ENCODE peak calls at places on chromosomes 7 and 10, in seven cellular contexts. V is lower lobe of right lung; X is GM10248; E is lung; T is uterus; U is CD8-positive, alpha-beta T cell; Z is AG09319. I is an unnamed sample.

GRCh38 chr7:155804431-155804831 is 7.8 kb downstream of the SHH start:
- DNase-seq in T (no peak), E (peak; percentile 47), U (no peak), Z (no peak), V (no peak), X (no peak), I (no peak)

GRCh38 chr7:18495412-18496335 is at the start of gene HDAC9:
- DNase-seq in V (no peak), T (no peak), E (no peak), U (no peak), Z (no peak), X (peak; percentile 31), I (peak; percentile 47)

GRCh38 chr10:85408388-85408787 is 958.2 kb downstream of the GRID1 start:
- DNase-seq in Z (no peak), T (no peak), X (no peak), E (no peak), V (no peak), U (no peak), I (no peak)

GRCh38 chr7:141072548-141073172 is 1.2 kb upstream of the TMEM178B start:
- DNase-seq in V (no peak), X (peak; percentile 17), Z (peak; percentile 38), U (no peak), E (no peak), T (peak; percentile 46), I (peak; percentile 48)

GRCh38 chr7:87875151-87876039 is 765 bp downstream of the SLC25A40 start:
- DNase-seq in E (no peak), V (no peak), U (no peak), T (no peak), X (no peak), Z (no peak), I (peak; percentile 55)

GRCh38 chr7:3043544-3044395 is at the start of gene CARD11:
- DNase-seq in X (peak; percentile 74), U (peak; percentile 65), V (no peak), T (no peak), Z (no peak), E (no peak), I (no peak)

GRCh38 chr10:70052462-70053211 is at the start of gene MACROH2A2:
- DNase-seq in Z (peak; percentile 35), U (no peak), E (peak; percentile 50), X (no peak), V (peak; percentile 53), T (peak; percentile 52), I (peak; percentile 69)

GRCh38 chr10:121527690-121528089 is 70.6 kb downstream of the FGFR2 start:
- DNase-seq in T (peak; percentile 56), X (no peak), U (no peak), E (peak; percentile 43), Z (no peak), V (peak; percentile 62), I (no peak)

GRCh38 chr7:7263297-7264230 is 81.2 kb downstream of the C1GALT1 start:
- DNase-seq in X (no peak), T (no peak), U (no peak), V (no peak), Z (no peak), E (no peak), I (no peak)

GRCh38 chr7:20346577-20346976 is 15.9 kb downstream of the ITGB8 start:
- DNase-seq in E (no peak), X (no peak), Z (no peak), V (no peak), T (no peak), U (no peak), I (no peak)

GRCh38 chr10:73857446-73857845 is 16.9 kb downstream of the CAMK2G start:
- DNase-seq in X (peak; percentile 71), E (no peak), Z (no peak), V (no peak), T (no peak), U (no peak), I (no peak)

GRCh38 chr10:110354322-110354766 is 49.6 kb upstream of the SMNDC1 start:
- DNase-seq in V (peak; percentile 83), U (peak; percentile 83), X (peak; percentile 66), T (peak; percentile 53), Z (peak; percentile 56), E (peak; percentile 76), I (peak; percentile 80)

GRCh38 chr10:128367807-128368206 is 241.6 kb upstream of the MKI67 start:
- DNase-seq in Z (no peak), T (no peak), V (no peak), U (no peak), E (no peak), X (no peak), I (no peak)

GRCh38 chr7:116271980-116272886 is 61.9 kb downstream of the TES start:
- DNase-seq in E (peak; percentile 78), T (peak; percentile 55), U (no peak), X (no peak), V (no peak), Z (peak; percentile 88), I (no peak)

GRCh38 chr7:148815612-148816011 is 68.5 kb downstream of the EZH2 start:
- DNase-seq in T (no peak), Z (no peak), X (no peak), V (no peak), E (no peak), U (no peak), I (no peak)

DNA sequence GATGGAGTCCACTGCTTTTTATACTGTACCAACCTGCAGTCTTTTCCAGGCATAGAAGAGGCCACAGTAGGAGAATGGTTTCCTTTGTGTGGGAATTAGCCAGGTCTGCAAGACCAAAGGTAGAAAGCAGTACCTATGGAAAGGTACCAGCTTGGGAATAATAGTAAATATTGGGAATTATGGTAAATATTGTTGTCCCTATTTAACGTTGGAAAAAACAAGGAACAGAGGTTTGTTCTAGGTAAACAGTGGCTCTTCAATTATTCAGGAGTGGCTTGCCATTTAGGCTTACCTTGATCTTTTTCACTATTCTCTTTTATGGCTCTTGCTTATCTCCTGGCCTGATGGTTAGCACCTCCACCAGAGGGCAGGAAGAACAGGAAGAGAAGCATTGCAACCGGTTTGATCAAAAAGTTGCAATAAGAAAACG is 43.9 kb upstream of the GSAP start:
- DNase-seq in U (no peak), X (no peak), T (no peak), E (no peak), V (no peak), Z (no peak), I (no peak)
- TF ChIP-seq CTCF in U (no peak), X (peak; percentile 7), T (no peak), E (no peak), V (peak; percentile 24), Z (no peak), I (no peak)

GRCh38 chr7:51255536-51256243 is 60.9 kb downstream of the COBL start:
- DNase-seq in X (no peak), U (no peak), Z (no peak), V (no peak), E (no peak), T (no peak), I (peak; percentile 8)

GRCh38 chr7:51251292-51251691 is 65.3 kb downstream of the COBL start:
- DNase-seq in T (no peak), U (no peak), E (no peak), Z (no peak), V (no peak), X (no peak), I (no peak)

GRCh38 chr7:51255050-51255449 is 61.6 kb downstream of the COBL start:
- DNase-seq in T (no peak), U (no peak), V (no peak), X (no peak), E (no peak), Z (no peak), I (no peak)

GRCh38 chr7:51250517-51250916 is 66.1 kb downstream of the COBL start:
- DNase-seq in U (no peak), Z (no peak), E (no peak), T (no peak), V (no peak), X (no peak), I (no peak)

GRCh38 chr7:51253157-51253556 is 63.5 kb downstream of the COBL start:
- DNase-seq in E (no peak), Z (no peak), T (no peak), V (no peak), U (no peak), X (no peak), I (no peak)
- TF ChIP-seq CTCF in E (no peak), Z (no peak), T (no peak), V (no peak), U (no peak), X (no peak), I (peak; percentile 38)

GRCh38 chr10:36506696-36507477 is 618.5 kb upstream of the ANKRD30A start:
- DNase-seq in V (no peak), Z (no peak), T (no peak), E (no peak), X (no peak), U (no peak), I (no peak)

GRCh38 chr10:36499696-36500095 is 625.7 kb upstream of the ANKRD30A start:
- DNase-seq in T (no peak), V (no peak), E (no peak), U (no peak), X (no peak), Z (no peak), I (no peak)

DNA sequence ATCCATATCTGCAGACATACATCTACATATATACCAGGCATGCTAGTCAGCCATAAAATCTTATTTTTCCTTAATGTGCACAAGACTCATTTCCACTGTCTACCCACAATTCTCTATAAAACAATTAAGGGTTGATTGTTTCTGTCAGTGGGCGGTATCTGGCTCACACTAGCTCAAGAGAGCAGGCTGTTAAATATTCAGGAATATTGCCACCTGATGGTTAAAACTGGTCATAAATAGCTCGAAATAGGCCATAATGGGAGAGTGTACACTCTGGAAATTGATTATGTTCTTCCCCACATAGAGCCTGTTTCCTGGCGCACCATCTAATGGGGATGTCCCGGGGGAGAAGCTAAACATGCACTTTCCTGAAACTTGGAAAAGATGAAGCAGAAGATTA is 620.6 kb upstream of the ANKRD30A start:
- DNase-seq in T (no peak), Z (no peak), V (no peak), X (no peak), U (no peak), E (no peak), I (no peak)
- TF ChIP-seq CTCF in T (no peak), Z (no peak), V (no peak), X (no peak), U (no peak), E (no peak), I (no peak)

GRCh38 chr10:100151901-100152300 is 33.9 kb downstream of the ERLIN1 start:
- DNase-seq in Z (no peak), E (no peak), U (no peak), V (no peak), X (no peak), T (no peak), I (no peak)

GRCh38 chr10:100148353-100149211 is 37.2 kb downstream of the ERLIN1 start:
- DNase-seq in U (no peak), Z (no peak), V (no peak), E (no peak), X (peak; percentile 63), T (no peak), I (no peak)

GRCh38 chr10:100146398-100146797 is 39.4 kb downstream of the ERLIN1 start:
- DNase-seq in V (no peak), T (no peak), X (no peak), U (no peak), Z (no peak), E (no peak), I (no peak)

GRCh38 chr10:100143756-100144155 is 42.1 kb downstream of the ERLIN1 start:
- DNase-seq in E (no peak), X (no peak), Z (no peak), T (no peak), U (no peak), V (no peak), I (no peak)

GRCh38 chr10:100146875-100147665 is 38.8 kb downstream of the ERLIN1 start:
- DNase-seq in E (no peak), V (no peak), U (no peak), X (no peak), T (no peak), Z (no peak), I (no peak)
- TF ChIP-seq CTCF in E (no peak), V (no peak), U (no peak), X (no peak), T (no peak), Z (no peak), I (no peak)

GRCh38 chr10:14556285-14556956 is 218.3 kb downstream of the FAM107B start:
- DNase-seq in E (no peak), X (peak; percentile 69), T (no peak), V (peak; percentile 63), U (peak; percentile 43), Z (no peak), I (no peak)
- TF ChIP-seq CTCF in E (no peak), X (peak; percentile 39), T (peak; percentile 6), V (peak; percentile 28), U (no peak), Z (no peak), I (peak; percentile 43)

I was measured in neural crest cell.